ENCODE peak calls at places on chromosome 3, in four cellular contexts. J is pancreas, I is esophagus squamous epithelium, C is cardiac muscle cell. W is an unnamed sample.

GRCh38 chr3:63795438-63795837 is 23.7 kb upstream of the C3orf49 start:
- DNase-seq in J (no peak), I (no peak), C (no peak), W (no peak)

GRCh38 chr3:62201438-62202035 is 171.8 kb downstream of the FEZF2 start:
- DNase-seq in J (no peak), I (no peak), C (peak), W (peak)

GRCh38 chr3:136305879-136306278 is 55.7 kb downstream of the PCCB start:
- DNase-seq in J (no peak), I (no peak), C (no peak), W (no peak)

GRCh38 chr3:120487079-120487693 is 36.4 kb upstream of the FSTL1 start:
- DNase-seq in J (no peak), I (no peak), C (no peak), W (no peak)

GRCh38 chr3:159852256-159852655 is 136.4 kb upstream of the IL12A start:
- DNase-seq in J (no peak), I (no peak), C (no peak), W (no peak)

GRCh38 chr3:48966367-48966766 is 23.7 kb upstream of the P4HTM start:
- DNase-seq in J (no peak), I (no peak), C (no peak), W (no peak)

GRCh38 chr3:146124141-146124801 is 36.7 kb downstream of the PLOD2 start:
- DNase-seq in J (no peak), I (no peak), C (no peak), W (no peak)

GRCh38 chr3:110579841-110580550 is 491.6 kb upstream of the NECTIN3 start:
- DNase-seq in J (no peak), I (no peak), C (no peak), W (no peak)

GRCh38 chr3:195143221-195143620 is 127.7 kb downstream of the XXYLT1 start:
- DNase-seq in J (no peak), I (no peak), C (no peak), W (no peak)

GRCh38 chr3:133894334-133895207 is 1.1 kb downstream of the RAB6B start:
- DNase-seq in J (peak), I (no peak), C (peak), W (no peak)

GRCh38 chr3:139299261-139300132 is 44.3 kb upstream of the MRPS22 start:
- DNase-seq in J (peak), I (no peak), C (no peak), W (no peak)

DNA sequence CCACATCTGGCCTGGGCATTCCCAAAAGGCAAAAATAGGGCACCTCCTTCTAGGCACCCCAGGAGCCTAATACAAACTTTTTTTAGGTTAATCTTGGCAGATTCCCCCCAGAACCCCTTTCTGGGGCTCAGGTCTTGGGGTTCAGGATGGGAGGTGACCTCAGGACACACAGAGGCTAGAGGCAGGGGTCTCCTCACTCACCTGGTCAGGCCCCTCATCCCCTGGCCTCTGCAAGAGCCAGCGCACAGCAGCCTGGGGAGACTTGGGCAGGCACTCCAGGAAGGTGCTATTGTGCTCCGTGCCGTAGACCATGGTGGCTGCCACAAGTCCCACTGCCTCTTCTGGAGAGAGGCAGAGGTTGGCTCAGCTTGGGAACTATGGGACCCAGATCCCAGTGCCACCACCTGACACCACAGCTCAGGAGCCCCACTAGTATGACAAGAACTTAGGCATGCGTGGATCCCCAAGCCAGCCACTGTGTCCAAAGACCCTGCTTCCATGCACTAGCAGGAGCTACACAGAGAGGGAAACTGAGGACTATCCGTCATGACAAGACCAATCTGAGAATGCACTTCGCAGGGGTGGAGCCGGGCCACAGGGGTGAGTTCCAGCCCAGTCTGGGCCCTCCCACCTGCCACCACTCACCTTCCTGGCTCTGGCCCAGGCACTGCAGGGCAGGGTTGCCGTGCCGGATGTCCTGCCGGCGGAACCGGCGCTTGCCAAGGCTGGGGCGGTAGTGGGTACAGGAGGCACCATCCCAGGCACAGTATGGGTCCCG is 7.4 kb downstream of the SEMA3G start:
- DNase-seq in J (peak), I (no peak), C (no peak), W (no peak)
- TF ChIP-seq CTCF in J (no peak), I (no peak), C (no peak), W (no peak)

DNA sequence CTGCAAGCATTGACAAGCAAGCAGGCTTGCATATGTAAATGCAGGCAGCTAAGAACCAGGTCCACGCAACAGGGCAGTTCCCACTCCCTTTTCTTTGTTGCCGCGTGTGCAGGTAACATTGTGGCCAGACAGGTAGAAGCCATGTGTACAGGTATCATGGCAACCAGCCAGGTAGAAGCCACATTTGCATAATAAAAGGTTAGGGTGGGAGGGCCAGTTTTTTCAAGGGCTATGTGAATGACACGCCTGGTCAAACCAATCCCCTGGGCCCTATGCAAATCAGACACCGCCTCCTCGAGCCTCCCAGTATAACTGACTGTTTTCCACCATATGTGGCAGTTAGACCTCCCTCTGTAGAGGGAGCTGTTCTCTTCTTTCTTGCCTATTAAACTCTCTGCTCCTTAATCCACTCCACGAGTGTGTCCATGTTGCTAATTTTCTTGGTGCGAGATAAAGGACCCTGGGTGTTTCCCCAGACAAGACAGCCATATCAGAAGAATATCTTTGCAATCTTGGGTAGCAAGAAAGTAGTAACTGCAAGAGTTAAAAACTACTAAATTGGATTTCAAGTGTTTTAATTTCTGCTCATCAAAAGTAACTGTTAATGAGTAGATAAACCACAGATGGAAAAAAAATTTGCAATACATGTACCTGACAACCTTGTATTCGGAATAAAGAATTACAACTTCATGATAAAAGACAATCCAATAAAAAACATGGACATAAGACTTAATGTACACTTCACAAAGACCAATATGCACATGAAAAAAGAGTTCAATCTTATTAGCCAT is 21.8 kb downstream of the PCOLCE2 start:
- DNase-seq in J (no peak), I (no peak), C (no peak), W (no peak)
- TF ChIP-seq CTCF in J (no peak), I (peak), C (no peak), W (no peak)

GRCh38 chr3:84820126-84820525 is 138.7 kb upstream of the CADM2 start:
- DNase-seq in J (no peak), I (no peak), C (no peak), W (no peak)

GRCh38 chr3:84830476-84830875 is 128.3 kb upstream of the CADM2 start:
- DNase-seq in J (no peak), I (no peak), C (no peak), W (no peak)

GRCh38 chr3:84820906-84821305 is 137.9 kb upstream of the CADM2 start:
- DNase-seq in J (no peak), I (no peak), C (no peak), W (no peak)

GRCh38 chr3:84825817-84826216 is 133.0 kb upstream of the CADM2 start:
- DNase-seq in J (no peak), I (no peak), C (no peak), W (no peak)
- TF ChIP-seq CTCF in J (no peak), I (no peak), C (no peak), W (peak)

DNA sequence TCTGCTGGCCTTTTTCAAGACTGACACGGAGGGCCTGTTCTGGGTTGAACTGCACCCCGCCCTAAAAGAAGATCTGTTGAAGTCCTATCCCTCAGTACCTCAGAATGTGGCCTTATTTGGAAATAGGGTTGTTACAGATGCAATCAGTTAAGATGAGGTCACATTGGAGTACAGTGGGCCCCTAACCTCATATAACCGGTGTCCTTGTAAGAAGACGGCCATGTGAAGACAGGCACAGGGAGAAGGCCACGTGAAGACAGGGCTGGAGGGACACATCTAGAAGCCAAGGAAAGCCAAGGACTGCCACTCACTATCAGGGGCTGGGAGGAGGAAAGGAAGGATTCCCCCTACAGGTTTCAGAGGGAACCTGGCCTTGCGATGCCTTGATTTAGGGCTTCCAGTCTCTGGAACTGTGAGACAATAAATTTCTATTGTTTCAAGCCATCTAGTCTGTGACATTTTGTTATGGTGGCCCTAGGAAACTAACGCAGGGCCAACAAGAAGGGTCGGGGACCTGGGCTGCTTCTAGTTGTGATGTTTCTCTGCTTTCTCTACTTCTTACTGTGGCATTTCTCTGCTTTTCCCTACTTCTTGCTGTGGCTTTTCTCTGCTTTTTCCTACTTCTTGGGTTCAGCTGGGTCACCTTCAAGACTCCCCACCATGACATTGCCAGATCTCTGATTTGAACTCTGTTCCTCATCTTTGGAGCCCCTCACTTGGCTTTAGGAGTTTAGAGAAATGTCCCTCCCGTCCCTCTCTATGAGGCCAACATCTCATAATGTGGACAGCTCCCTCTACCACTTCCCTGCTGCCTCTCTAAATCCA is 4.8 kb upstream of the CCDC174 start:
- DNase-seq in J (no peak), I (no peak), C (no peak), W (no peak)
- TF ChIP-seq CTCF in J (no peak), I (no peak), C (peak), W (no peak)

DNA sequence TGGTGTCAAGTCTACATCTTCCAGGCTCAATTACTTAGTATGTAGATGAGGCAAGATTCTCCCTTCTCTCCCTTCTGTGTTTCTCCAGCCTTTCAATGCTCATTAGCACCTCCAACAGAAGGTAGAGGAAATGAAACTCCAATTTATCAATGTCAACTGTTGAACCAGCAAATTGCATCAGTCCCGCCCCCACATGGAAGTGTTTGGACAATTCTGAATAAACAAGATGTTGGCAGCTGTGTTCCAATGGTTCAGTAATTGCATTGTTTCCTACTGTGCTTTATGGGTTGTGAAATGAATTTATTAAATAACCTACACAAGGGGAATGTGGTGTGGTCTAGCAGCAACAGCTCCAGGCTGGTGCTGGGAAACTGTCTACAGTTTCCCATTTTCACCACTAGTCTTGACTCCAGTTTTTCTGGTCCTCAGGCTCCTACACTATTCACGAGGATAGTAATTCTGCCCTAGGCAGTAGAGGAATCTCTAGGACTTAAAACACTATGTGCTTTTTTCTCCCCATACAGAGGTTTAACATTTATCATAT is 91.9 kb downstream of the MB21D2 start:
- DNase-seq in J (no peak), I (no peak), C (no peak), W (no peak)
- TF ChIP-seq CTCF in J (no peak), I (no peak), C (peak), W (no peak)

GRCh38 chr3:149768704-149769103 is 16.4 kb upstream of the COMMD2 start:
- DNase-seq in J (no peak), I (no peak), C (no peak), W (no peak)

GRCh38 chr3:149767720-149768119 is 15.4 kb upstream of the COMMD2 start:
- DNase-seq in J (no peak), I (no peak), C (no peak), W (no peak)

GRCh38 chr3:149772861-149773260 is 19.5 kb downstream of the ANKUB1 start:
- DNase-seq in J (no peak), I (no peak), C (no peak), W (no peak)

GRCh38 chr3:149771652-149772271 is 19.5 kb upstream of the COMMD2 start:
- DNase-seq in J (no peak), I (no peak), C (peak), W (no peak)

DNA sequence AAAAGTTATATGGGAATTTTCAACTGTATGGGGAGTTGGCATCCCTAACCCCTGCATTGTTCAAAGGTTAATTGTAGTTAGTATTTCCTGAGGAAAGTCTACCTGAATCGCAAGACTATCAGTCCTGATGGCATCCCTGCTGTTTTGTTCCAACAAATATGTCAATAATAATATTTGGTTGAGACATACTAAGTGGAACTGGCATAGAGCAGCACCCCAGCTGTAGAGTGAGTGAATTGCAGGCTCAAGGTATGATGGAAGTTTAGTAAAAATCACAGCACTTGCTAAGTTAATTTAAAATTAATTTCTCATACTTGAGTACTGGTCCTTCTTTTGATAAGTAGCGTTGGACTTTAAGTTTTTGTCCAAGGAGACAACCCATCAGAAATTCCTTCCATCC is 18.0 kb upstream of the COMMD2 start:
- DNase-seq in J (no peak), I (no peak), C (no peak), W (no peak)
- TF ChIP-seq CTCF in J (no peak), I (no peak), C (no peak), W (no peak)

GRCh38 chr3:144771401-144771870 is 799.8 kb downstream of the DIPK2A start:
- DNase-seq in J (no peak), I (no peak), C (no peak), W (no peak)

GRCh38 chr3:144773344-144773743 is 801.7 kb downstream of the DIPK2A start:
- DNase-seq in J (no peak), I (no peak), C (no peak), W (no peak)

GRCh38 chr3:144772372-144772771 is 800.7 kb downstream of the DIPK2A start:
- DNase-seq in J (no peak), I (no peak), C (no peak), W (no peak)

GRCh38 chr3:144770291-144770690 is 798.7 kb downstream of the DIPK2A start:
- DNase-seq in J (no peak), I (no peak), C (no peak), W (no peak)

GRCh38 chr3:144770813-144771400 is 799.3 kb downstream of the DIPK2A start:
- DNase-seq in J (no peak), I (no peak), C (peak), W (no peak)
- TF ChIP-seq CTCF in J (no peak), I (no peak), C (peak), W (peak)

GRCh38 chr3:191502583-191502982 is 41.6 kb downstream of the PYDC2 start:
- DNase-seq in J (no peak), I (no peak), C (peak), W (no peak)
- TF ChIP-seq CTCF in J (no peak), I (no peak), C (peak), W (peak)

DNA sequence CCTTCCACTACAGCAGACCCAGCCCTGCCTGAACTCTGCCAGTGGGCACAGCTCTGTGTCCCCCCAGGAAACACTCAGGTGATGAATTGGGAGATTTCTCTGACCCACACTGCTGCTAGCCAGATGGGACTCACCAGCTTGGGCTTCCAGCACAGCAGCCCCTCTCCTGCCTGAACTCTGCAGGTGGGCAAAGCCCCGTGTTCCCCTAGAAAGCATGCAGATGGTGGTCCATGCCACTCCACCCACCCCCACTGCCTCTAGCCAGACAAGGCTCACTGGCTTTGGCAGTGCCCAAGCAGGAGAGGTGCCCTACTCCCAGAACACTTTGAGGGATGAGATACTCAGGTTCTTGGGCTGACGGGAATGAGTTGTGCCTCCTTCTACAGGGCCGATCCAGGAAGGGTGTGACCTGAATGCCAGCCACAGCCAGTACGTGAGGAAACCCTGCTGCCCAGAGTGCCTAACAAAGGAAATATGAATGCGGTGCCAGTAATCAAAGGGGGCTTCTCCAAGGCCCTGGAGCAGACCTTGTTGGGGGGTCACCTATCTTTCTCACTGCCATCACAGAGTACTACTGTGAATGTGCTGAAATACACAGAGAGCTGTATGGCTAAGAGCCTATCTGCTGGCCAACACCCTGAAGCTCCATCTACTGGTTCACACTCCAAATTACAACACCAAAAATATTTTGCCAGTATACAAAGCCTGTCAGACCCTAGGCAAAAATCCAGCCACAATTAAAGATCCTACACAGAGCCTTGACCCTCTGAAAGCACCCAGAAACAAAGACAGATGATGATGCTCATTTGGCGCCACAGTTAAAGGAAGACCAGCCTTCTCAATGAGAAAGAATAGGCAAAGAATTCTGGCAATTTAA is 61.9 kb downstream of the BTLA start:
- DNase-seq in J (peak), I (no peak), C (no peak), W (no peak)
- TF ChIP-seq CTCF in J (no peak), I (peak), C (peak), W (peak)